ENCODE peak calls at places on chromosomes 2 and 18, in seven cellular contexts. F is ovary, Y is endothelial cell of umbilical vein, L is A549, C is HCT116, M is uterus, S is IMR-90. Q is an unnamed sample.

GRCh38 chr2:140551291-140551690 is 1579.5 kb downstream of the LRP1B start:
- DNase-seq in F (no peak), Y (no peak), L (no peak), C (no peak), M (no peak), S (no peak), Q (no peak)

GRCh38 chr18:1778496-1779178 is 792.7 kb downstream of the METTL4 start:
- DNase-seq in F (no peak), Y (no peak), L (no peak), C (no peak), M (no peak), S (no peak), Q (no peak)

GRCh38 chr2:98034745-98035144 is 39.0 kb upstream of the TMEM131 start:
- DNase-seq in F (no peak), Y (no peak), L (no peak), C (no peak), M (no peak), S (no peak), Q (no peak)

GRCh38 chr2:156800065-156800556 is 363.9 kb downstream of the GPD2 start:
- DNase-seq in F (no peak), Y (no peak), L (no peak), C (no peak), M (no peak), S (no peak), Q (no peak)

GRCh38 chr2:132477962-132478361 is 61.4 kb downstream of the GPR39 start:
- DNase-seq in F (no peak), Y (no peak), L (no peak), C (no peak), M (no peak), S (peak), Q (no peak)

GRCh38 chr18:5197461-5197860 is 404 bp upstream of the AKAIN1 start:
- DNase-seq in F (no peak), Y (no peak), L (no peak), C (no peak), M (no peak), S (no peak), Q (no peak)

GRCh38 chr2:217222511-217222910 is 362.6 kb upstream of the TNP1 start:
- DNase-seq in F (no peak), Y (no peak), L (no peak), C (no peak), M (no peak), S (peak), Q (no peak)

GRCh38 chr2:159549234-159549633 is 67.1 kb downstream of the BAZ2B start:
- DNase-seq in F (no peak), Y (peak), L (no peak), C (no peak), M (no peak), S (peak), Q (no peak)

GRCh38 chr18:53153281-53153680 is 813.3 kb downstream of the DCC start:
- DNase-seq in F (no peak), Y (no peak), L (peak), C (no peak), M (no peak), S (no peak), Q (no peak)

GRCh38 chr2:227642691-227643090 is 23.9 kb upstream of the SCYGR5 start:
- DNase-seq in F (no peak), Y (no peak), L (no peak), C (no peak), M (no peak), S (no peak), Q (no peak)

GRCh38 chr2:195407782-195408181 is 249.2 kb upstream of the SLC39A10 start:
- DNase-seq in F (no peak), Y (no peak), L (peak), C (no peak), M (no peak), S (peak), Q (no peak)

GRCh38 chr2:42601076-42601475 is 32.6 kb downstream of the MTA3 start:
- DNase-seq in F (no peak), Y (no peak), L (no peak), C (no peak), M (no peak), S (peak), Q (no peak)

GRCh38 chr2:186664644-186665043 is 29.2 kb upstream of the FAM171B start:
- DNase-seq in F (no peak), Y (no peak), L (no peak), C (no peak), M (no peak), S (no peak), Q (no peak)

GRCh38 chr18:42929181-42929580 is 186.3 kb downstream of the RIT2 start:
- DNase-seq in F (no peak), Y (no peak), L (no peak), C (no peak), M (no peak), S (no peak), Q (no peak)

GRCh38 chr2:174699993-174700766 is 64.1 kb downstream of the CHRNA1 start:
- DNase-seq in F (no peak), Y (peak), L (peak), C (peak), M (no peak), S (peak), Q (no peak)

GRCh38 chr18:59851784-59852399 is 47.9 kb upstream of the PMAIP1 start:
- DNase-seq in F (no peak), Y (no peak), L (no peak), C (no peak), M (peak), S (no peak), Q (no peak)

GRCh38 chr18:72871091-72871490 is 3.3 kb upstream of the NETO1 start:
- DNase-seq in F (no peak), Y (no peak), L (no peak), C (no peak), M (no peak), S (peak), Q (no peak)

GRCh38 chr2:224127871-224128501 is 88.9 kb upstream of the SERPINE2 start:
- DNase-seq in F (no peak), Y (no peak), L (no peak), C (no peak), M (peak), S (peak), Q (no peak)

GRCh38 chr2:235129856-235130255 is 178.0 kb downstream of the SH3BP4 start:
- DNase-seq in F (no peak), Y (no peak), L (no peak), C (no peak), M (no peak), S (peak), Q (no peak)

GRCh38 chr18:6328624-6329016 is 86.1 kb downstream of the L3MBTL4 start:
- DNase-seq in F (no peak), Y (no peak), L (no peak), C (no peak), M (no peak), S (no peak), Q (no peak)

GRCh38 chr2:156396126-156396525 is 40.1 kb upstream of the GPD2 start:
- DNase-seq in F (no peak), Y (no peak), L (no peak), C (no peak), M (no peak), S (no peak), Q (no peak)

GRCh38 chr18:61749031-61749430 is 143.8 kb downstream of the RNF152 start:
- DNase-seq in F (no peak), Y (peak), L (no peak), C (no peak), M (no peak), S (no peak), Q (no peak)

GRCh38 chr18:76983613-76984051 is 149.0 kb downstream of the MBP start:
- DNase-seq in F (no peak), Y (no peak), L (no peak), C (no peak), M (no peak), S (no peak), Q (no peak)
- TF ChIP-seq POLR2A in F (no peak), Y (no peak), L (no peak), C (no peak), M (no peak), S (no peak), Q (no peak)

GRCh38 chr2:20231159-20231558 is 6.2 kb upstream of the SDC1 start:
- DNase-seq in F (no peak), Y (no peak), L (no peak), C (no peak), M (no peak), S (no peak), Q (no peak)

GRCh38 chr2:20232837-20233207 is 7.9 kb upstream of the SDC1 start:
- DNase-seq in F (no peak), Y (no peak), L (no peak), C (no peak), M (no peak), S (no peak), Q (no peak)

GRCh38 chr2:20229322-20230201 is 4.6 kb upstream of the SDC1 start:
- DNase-seq in F (no peak), Y (no peak), L (no peak), C (no peak), M (no peak), S (no peak), Q (no peak)

GRCh38 chr2:20227894-20228505 is 3.1 kb upstream of the SDC1 start:
- DNase-seq in F (no peak), Y (no peak), L (no peak), C (no peak), M (no peak), S (no peak), Q (no peak)

GRCh38 chr2:20231632-20232031 is 6.7 kb upstream of the SDC1 start:
- DNase-seq in F (no peak), Y (peak), L (peak), C (peak), M (no peak), S (peak), Q (no peak)
- TF ChIP-seq POLR2A in F (no peak), Y (no peak), L (no peak), C (peak), M (no peak), S (no peak), Q (no peak)

GRCh38 chr2:30147715-30148611 is 1.2 kb downstream of the YPEL5 start:
- DNase-seq in F (peak), Y (peak), L (peak), C (no peak), M (peak), S (peak), Q (peak)

GRCh38 chr2:30148850-30149249 is 2.0 kb downstream of the YPEL5 start:
- DNase-seq in F (no peak), Y (no peak), L (no peak), C (no peak), M (no peak), S (no peak), Q (no peak)

GRCh38 chr2:30145826-30146336 is 926 bp upstream of the YPEL5 start:
- DNase-seq in F (no peak), Y (no peak), L (no peak), C (no peak), M (no peak), S (no peak), Q (no peak)

GRCh38 chr2:30147196-30147714 is 448 bp downstream of the YPEL5 start:
- DNase-seq in F (no peak), Y (no peak), L (no peak), C (no peak), M (peak), S (no peak), Q (no peak)

DNA sequence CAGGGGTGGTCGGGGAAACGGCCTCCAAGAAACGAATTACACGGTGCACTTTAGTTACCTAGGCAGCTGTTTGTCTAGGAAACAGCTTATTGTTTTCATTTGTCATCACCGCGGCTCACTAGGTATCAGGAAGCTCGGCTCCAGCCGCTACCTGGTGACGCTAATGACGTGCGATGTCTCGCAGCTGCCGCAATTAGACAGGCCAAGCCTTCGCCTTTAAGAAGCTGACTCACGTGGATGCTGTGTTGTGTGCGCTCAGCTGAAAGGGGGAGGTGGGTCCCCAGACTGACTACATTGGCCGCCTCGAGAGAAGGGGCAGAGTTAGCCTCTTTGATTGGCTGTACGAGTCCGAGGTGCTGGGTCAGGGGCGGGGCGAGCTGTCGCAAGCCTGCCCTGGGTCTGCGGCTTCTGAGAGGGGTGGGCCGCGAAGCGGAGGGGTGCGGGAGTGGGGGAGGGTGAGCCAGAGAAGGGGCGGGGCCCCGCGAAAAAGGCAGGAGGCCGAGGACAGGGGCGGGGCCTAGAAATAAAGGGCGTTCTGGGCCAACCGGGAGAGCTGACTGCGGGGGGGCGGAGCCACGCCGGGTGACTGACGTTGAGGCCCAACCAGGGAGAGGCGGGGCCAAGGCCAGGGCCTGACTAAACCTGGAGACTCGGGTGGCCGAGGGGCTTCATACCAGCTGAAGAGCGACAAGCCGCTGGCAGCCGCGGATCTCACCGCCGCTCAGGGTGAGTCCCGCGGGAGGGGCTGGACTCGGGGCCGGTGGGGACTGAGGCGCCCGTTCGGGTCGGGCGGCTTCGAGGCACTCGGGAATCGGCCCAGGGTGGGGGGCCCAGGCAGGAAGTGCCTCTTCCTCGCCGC is at the start of gene YPEL5:
- DNase-seq in F (peak), Y (peak), L (peak), C (peak), M (peak), S (peak), Q (peak)
- TF ChIP-seq POLR2A in F (peak), Y (peak), L (no peak), C (no peak), M (peak), S (peak), Q (peak)

GRCh38 chr2:85420743-85421705 is 2.5 kb downstream of the SH2D6 start:
- DNase-seq in F (peak), Y (peak), L (peak), C (no peak), M (peak), S (peak), Q (peak)
- TF ChIP-seq POLR2A in F (peak), Y (no peak), L (no peak), C (no peak), M (peak), S (no peak), Q (no peak)

GRCh38 chr2:219253753-219254589 is at the start of gene TUBA4A:
- DNase-seq in F (peak), Y (peak), L (peak), C (peak), M (peak), S (peak), Q (peak)
- TF ChIP-seq POLR2A in F (peak), Y (no peak), L (peak), C (peak), M (peak), S (peak), Q (peak)

Q was measured in GM12891.